ENCODE peak calls at places on chromosome 18, in nine cellular contexts. K is NCI-H1930, A is neural progenitor cell, B is astrocyte of the spinal cord, I is HCT116, U is nephron progenitor cell, V is NCI-H1092 treated with DMSO at 0.1 percent for 48 hours, F is heart right ventricle, Y is non-pigmented ciliary epithelial cell. J is an unnamed sample.

GRCh38 chr18:49544362-49544761 is 17.5 kb upstream of the LIPG start:
- DNase-seq in U (no peak), A (no peak), F (no peak), Y (no peak), I (no peak), V (no peak), K (no peak), B (no peak), J (no peak)

GRCh38 chr18:46426311-46427047 is 230.5 kb downstream of the LOXHD1 start:
- DNase-seq in B (no peak), K (no peak), F (no peak), Y (no peak), A (no peak), V (no peak), U (no peak), I (no peak), J (no peak)

GRCh38 chr18:33804258-33804657 is 226.2 kb downstream of the ASXL3 start:
- DNase-seq in Y (peak), V (no peak), K (no peak), U (no peak), F (no peak), B (peak), A (no peak), I (no peak), J (peak)

GRCh38 chr18:29501952-29502351 is 1325.0 kb upstream of the CDH2 start:
- DNase-seq in Y (peak), B (peak), I (no peak), A (no peak), F (no peak), U (no peak), V (no peak), K (no peak), J (peak)

GRCh38 chr18:32469190-32469611 is 1.5 kb downstream of the GAREM1 start:
- DNase-seq in U (peak), Y (no peak), F (peak), A (peak), I (peak), K (no peak), B (peak), V (peak), J (no peak)

GRCh38 chr18:66682855-66683322 is 79.0 kb upstream of the CDH19 start:
- DNase-seq in A (peak), B (peak), I (no peak), F (no peak), K (no peak), Y (no peak), V (peak), U (no peak), J (no peak)

GRCh38 chr18:48600746-48601090 is 61.9 kb downstream of the CTIF start:
- DNase-seq in Y (no peak), U (no peak), V (no peak), F (no peak), B (no peak), A (no peak), I (no peak), K (no peak), J (peak)

GRCh38 chr18:46750626-46751025 is 6.2 kb downstream of the ST8SIA5 start:
- DNase-seq in A (no peak), F (no peak), I (no peak), K (no peak), V (no peak), B (no peak), Y (no peak), U (no peak), J (no peak)

GRCh38 chr18:57959278-57959677 is 84.7 kb upstream of the NEDD4L start:
- DNase-seq in B (peak), F (no peak), A (peak), V (peak), U (peak), I (peak), Y (peak), K (peak), J (no peak)